ENCODE peak calls at places on chromosomes 16 and 17, in seven cellular contexts. O, L, E, M, F, W and D are unnamed samples.

GRCh38 chr17:311119-311848 is 41.3 kb downstream of the RPH3AL start:
- DNase-seq in O (no peak), E (no peak), F (peak; percentile 53), M (no peak), W (no peak), L (no peak), D (no peak)

GRCh38 chr16:27816561-27816960 is 247.0 kb downstream of the GSG1L start:
- DNase-seq in O (no peak), L (no peak), F (no peak), M (no peak), E (peak; percentile 10), W (no peak), D (no peak)

GRCh38 chr16:10206215-10206614 is 24.0 kb upstream of the GRIN2A start:
- DNase-seq in O (peak; percentile 8), E (no peak), W (no peak), F (no peak), L (no peak), M (no peak), D (no peak)

GRCh38 chr17:322006-322780 is 30.4 kb downstream of the RPH3AL start:
- DNase-seq in F (no peak), W (no peak), O (no peak), M (no peak), L (no peak), E (no peak), D (no peak)

GRCh38 chr16:67525176-67525860 is 3.3 kb upstream of the RIPOR1 start:
- DNase-seq in W (no peak), E (no peak), O (no peak), L (peak; percentile 67), M (no peak), F (no peak), D (peak; percentile 20)

GRCh38 chr17:41532947-41533570 is 5.0 kb upstream of the KRT19 start:
- DNase-seq in F (no peak), M (no peak), L (no peak), E (no peak), O (peak; percentile 43), W (no peak), D (no peak)

GRCh38 chr16:57304169-57305061 is 19.9 kb upstream of the PLLP start:
- DNase-seq in L (peak; percentile 91), W (no peak), M (peak; percentile 28), E (peak; percentile 61), O (peak; percentile 41), F (no peak), D (peak; percentile 83)

GRCh38 chr16:75113046-75113491 is 3.5 kb downstream of the LDHD start:
- DNase-seq in F (no peak), O (no peak), L (no peak), W (no peak), M (no peak), E (no peak), D (no peak)

GRCh38 chr17:73667184-73667959 is 23.1 kb upstream of the SDK2 start:
- DNase-seq in M (no peak), O (no peak), F (no peak), W (no peak), E (no peak), L (no peak), D (no peak)

GRCh38 chr17:75758131-75758905 is 6.7 kb downstream of the GALK1 start:
- DNase-seq in L (no peak), E (no peak), O (no peak), W (no peak), F (no peak), M (no peak), D (no peak)

GRCh38 chr16:88558457-88559442 is 11.5 kb upstream of the ZC3H18 start:
- DNase-seq in L (peak; percentile 68), M (no peak), O (peak; percentile 15), F (peak; percentile 64), E (no peak), W (peak; percentile 38), D (peak; percentile 86)

GRCh38 chr17:290121-290521 is 62.5 kb downstream of the RPH3AL start:
- DNase-seq in M (no peak), E (peak; percentile 52), O (no peak), L (no peak), F (no peak), W (no peak), D (no peak)

DNA sequence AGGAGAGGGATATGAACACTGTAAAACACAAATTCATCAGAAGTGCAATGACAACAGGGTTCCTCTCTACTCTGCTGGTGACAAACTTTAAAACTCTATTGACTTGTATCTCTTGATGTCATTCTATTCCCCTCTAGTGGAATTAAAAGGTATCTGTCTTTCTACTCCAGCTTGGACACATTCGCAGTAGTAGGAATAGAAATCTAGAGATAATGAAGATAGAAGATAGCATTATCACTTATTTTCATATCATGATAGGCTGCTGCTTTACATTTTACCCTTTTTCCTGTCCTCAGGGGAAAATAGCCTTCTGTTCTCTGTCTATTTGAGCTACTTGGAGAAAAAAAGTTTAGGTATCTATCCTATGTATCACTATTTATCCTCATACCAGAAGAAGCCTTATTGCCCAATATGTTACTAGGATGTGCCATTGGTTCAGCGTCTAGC is 209.6 kb upstream of the CACNG5 start:
- DNase-seq in L (peak; percentile 62), O (peak; percentile 52), F (peak; percentile 14), E (no peak), M (no peak), W (no peak), D (peak; percentile 55)
- TF ChIP-seq CTCF in L (peak; percentile 56), O (peak; percentile 31), F (peak; percentile 69), E (no peak), M (peak; percentile 44), W (peak; percentile 62), D (peak; percentile 51)

GRCh38 chr17:7445011-7445927 is at the start of gene CHRNB1:
- DNase-seq in M (no peak), O (peak; percentile 37), E (peak; percentile 84), L (no peak), F (peak; percentile 96), W (no peak), D (no peak)
- H3K4me3 ChIP-seq in M (peak within 1 kb of the TSS; percentile 45), O (peak within 1 kb of the TSS; percentile 36), E (peak within 1 kb of the TSS; percentile 44), L (peak within 1 kb of the TSS; percentile 44), F (peak within 1 kb of the TSS; percentile 71), W (peak within 1 kb of the TSS; percentile 46), D (peak within 1 kb of the TSS; percentile 34)

GRCh38 chr17:54941285-54941684 is 27.2 kb downstream of the COX11 start:
- DNase-seq in O (no peak), E (no peak), M (no peak), L (no peak), W (no peak), F (no peak), D (no peak)
- TF ChIP-seq CTCF in O (no peak), E (no peak), M (no peak), L (no peak), W (no peak), F (no peak), D (no peak)

DNA sequence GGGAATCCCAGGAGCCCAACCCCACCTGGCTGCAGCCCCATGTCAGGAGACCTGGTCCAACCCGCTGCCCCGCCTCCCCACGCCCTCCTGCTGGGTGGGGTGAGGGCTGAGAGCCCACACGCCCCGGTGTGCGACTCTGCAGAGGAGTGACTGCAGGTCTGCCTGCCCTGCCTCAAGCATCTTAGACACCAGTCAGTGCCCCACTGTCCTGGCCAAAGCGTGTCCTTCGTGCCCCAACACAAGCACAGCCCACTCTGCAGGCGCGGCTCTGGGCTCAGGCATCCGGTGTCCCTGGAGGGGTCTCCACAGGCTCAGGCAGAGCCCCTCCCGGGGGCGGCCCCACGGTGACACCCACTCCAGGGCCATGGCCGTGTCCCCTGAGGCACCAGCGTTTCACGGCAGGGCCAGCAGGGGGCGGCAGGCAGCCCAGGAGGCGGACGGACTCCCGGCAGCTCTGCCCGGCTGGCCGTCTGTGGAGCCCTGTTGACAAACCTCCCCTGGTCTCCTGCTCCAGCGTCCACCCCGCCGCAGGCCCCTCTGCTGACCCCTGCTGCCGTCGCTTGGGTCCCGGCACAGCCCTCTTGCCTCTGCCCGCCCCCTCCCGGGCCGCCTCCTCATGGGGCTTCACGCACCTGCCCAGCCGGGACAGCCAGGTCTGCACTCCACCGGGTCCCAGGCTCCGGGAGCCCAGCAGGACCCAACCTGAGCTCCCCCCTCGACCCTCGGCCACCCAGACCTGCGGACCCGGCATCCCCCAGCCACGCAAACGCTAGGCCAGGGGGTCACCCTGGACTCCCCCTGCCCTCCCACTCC is 8.6 kb upstream of the UBE2I start:
- DNase-seq in E (no peak), L (peak; percentile 58), O (no peak), W (no peak), M (no peak), F (peak; percentile 84), D (peak; percentile 54)
- H3K4me3 ChIP-seq in E (peak overlapping the region; percentile 9), L (no peak overlapping the region), O (peak overlapping the region; percentile 7), W (no peak overlapping the region), M (peak overlapping the region; percentile 10), F (no peak overlapping the region), D (no peak overlapping the region)

DNA sequence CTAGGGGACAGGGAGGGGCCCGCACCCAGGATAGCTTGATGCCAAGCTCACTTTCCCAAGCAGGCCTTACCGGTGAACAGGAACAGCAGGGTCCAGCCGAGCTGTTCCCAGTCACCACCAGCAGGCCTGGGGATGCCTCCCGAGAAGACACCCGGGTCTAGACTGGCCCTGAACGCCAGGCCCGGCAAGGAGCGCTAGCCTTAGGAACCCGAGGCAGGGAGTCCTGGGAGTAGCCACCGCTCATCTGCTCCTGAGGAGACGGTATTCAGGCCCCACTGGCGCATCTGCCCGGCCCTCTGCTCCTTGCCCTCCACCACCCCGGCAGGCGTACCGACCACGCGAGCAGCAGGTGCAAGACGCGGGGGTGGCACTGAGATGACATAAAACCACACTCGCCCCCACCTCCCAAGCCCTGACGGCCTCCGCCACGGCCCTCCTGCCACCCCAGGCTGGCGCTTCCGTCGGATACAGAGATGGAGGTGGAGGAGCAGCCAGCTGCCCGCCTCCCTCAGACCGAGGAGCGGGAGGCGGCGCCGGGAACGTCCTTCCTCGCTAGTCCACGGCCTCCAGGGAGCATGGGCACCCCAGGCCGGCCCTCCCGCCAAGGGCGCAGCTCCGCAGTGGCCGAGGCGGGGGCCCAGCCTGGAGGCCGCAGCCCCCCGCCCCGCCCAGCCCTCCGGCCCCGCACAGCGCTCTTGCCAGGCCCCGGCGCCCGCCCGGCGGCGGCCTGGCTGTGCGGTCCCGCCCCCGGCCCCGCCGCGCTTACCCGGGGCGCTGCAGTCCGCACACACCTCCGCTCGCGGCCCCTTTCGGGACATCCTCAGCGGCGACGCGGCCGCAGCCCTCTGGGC is 662 bp downstream of the GIT1 start:
- DNase-seq in E (no peak), W (no peak), M (no peak), F (peak; percentile 79), L (peak; percentile 41), O (no peak), D (peak; percentile 32)
- TF ChIP-seq CTCF in E (no peak), W (no peak), M (no peak), F (no peak), L (no peak), O (no peak), D (no peak)